ENCODE peak calls at places on chromosome 18, in nine cellular contexts. One of them, this sample, is unnamed.

GRCh38 chr18:39624934-39625333 is 2059.3 kb upstream of the CELF4 start:
- DNase-seq in CD4-positive, alpha-beta memory T cell: no peak
- DNase-seq in fibroblast of lung: peak
- DNase-seq in dorsolateral prefrontal cortex: no peak
- DNase-seq in neuronal stem cell: no peak
- DNase-seq in endodermal cell: no peak
- DNase-seq in adrenal gland: no peak
- DNase-seq in CD4-positive, CD25-positive, alpha-beta regulatory T cell: no peak
- DNase-seq in left lung: no peak
- DNase-seq in this sample: no peak

GRCh38 chr18:68035709-68036522 is 519.4 kb upstream of the DSEL start:
- DNase-seq in CD4-positive, alpha-beta memory T cell: no peak
- DNase-seq in fibroblast of lung: peak
- DNase-seq in dorsolateral prefrontal cortex: no peak
- DNase-seq in neuronal stem cell: no peak
- DNase-seq in endodermal cell: no peak
- DNase-seq in adrenal gland: no peak
- DNase-seq in CD4-positive, CD25-positive, alpha-beta regulatory T cell: no peak
- DNase-seq in left lung: no peak
- DNase-seq in this sample: no peak

GRCh38 chr18:74540689-74541421 is 6.6 kb downstream of the CNDP1 start:
- DNase-seq in CD4-positive, alpha-beta memory T cell: no peak
- DNase-seq in fibroblast of lung: no peak
- DNase-seq in dorsolateral prefrontal cortex: no peak
- DNase-seq in neuronal stem cell: no peak
- DNase-seq in endodermal cell: peak
- DNase-seq in adrenal gland: no peak
- DNase-seq in CD4-positive, CD25-positive, alpha-beta regulatory T cell: no peak
- DNase-seq in left lung: no peak
- DNase-seq in this sample: no peak

GRCh38 chr18:13376841-13377351 is 158.3 kb downstream of the LDLRAD4 start:
- DNase-seq in CD4-positive, alpha-beta memory T cell: peak
- DNase-seq in fibroblast of lung: no peak
- DNase-seq in dorsolateral prefrontal cortex: no peak
- DNase-seq in neuronal stem cell: no peak
- DNase-seq in endodermal cell: peak
- DNase-seq in adrenal gland: no peak
- DNase-seq in CD4-positive, CD25-positive, alpha-beta regulatory T cell: peak
- DNase-seq in left lung: no peak
- DNase-seq in this sample: no peak

GRCh38 chr18:62334110-62334509 is 9.0 kb downstream of the TNFRSF11A start:
- DNase-seq in CD4-positive, alpha-beta memory T cell: no peak
- DNase-seq in fibroblast of lung: peak
- DNase-seq in dorsolateral prefrontal cortex: no peak
- DNase-seq in neuronal stem cell: no peak
- DNase-seq in endodermal cell: no peak
- DNase-seq in adrenal gland: no peak
- DNase-seq in CD4-positive, CD25-positive, alpha-beta regulatory T cell: no peak
- DNase-seq in left lung: no peak
- DNase-seq in this sample: no peak

GRCh38 chr18:73352546-73352945 is 484.8 kb upstream of the NETO1 start:
- DNase-seq in CD4-positive, alpha-beta memory T cell: no peak
- DNase-seq in fibroblast of lung: no peak
- DNase-seq in dorsolateral prefrontal cortex: no peak
- DNase-seq in neuronal stem cell: no peak
- DNase-seq in endodermal cell: no peak
- DNase-seq in adrenal gland: no peak
- DNase-seq in CD4-positive, CD25-positive, alpha-beta regulatory T cell: no peak
- DNase-seq in left lung: no peak
- DNase-seq in this sample: no peak

GRCh38 chr18:61980355-61980754 is 87.5 kb upstream of the RNF152 start:
- DNase-seq in CD4-positive, alpha-beta memory T cell: peak
- DNase-seq in fibroblast of lung: no peak
- DNase-seq in dorsolateral prefrontal cortex: no peak
- DNase-seq in neuronal stem cell: no peak
- DNase-seq in endodermal cell: no peak
- DNase-seq in adrenal gland: no peak
- DNase-seq in CD4-positive, CD25-positive, alpha-beta regulatory T cell: no peak
- DNase-seq in left lung: no peak
- DNase-seq in this sample: no peak

GRCh38 chr18:21933931-21934765 is 193.6 kb downstream of the MIB1 start:
- DNase-seq in CD4-positive, alpha-beta memory T cell: no peak
- DNase-seq in fibroblast of lung: no peak
- DNase-seq in dorsolateral prefrontal cortex: no peak
- DNase-seq in neuronal stem cell: no peak
- DNase-seq in endodermal cell: peak
- DNase-seq in adrenal gland: no peak
- DNase-seq in CD4-positive, CD25-positive, alpha-beta regulatory T cell: no peak
- DNase-seq in left lung: no peak
- DNase-seq in this sample: no peak

GRCh38 chr18:34330308-34330707 is 105.6 kb upstream of the NOL4 start:
- DNase-seq in CD4-positive, alpha-beta memory T cell: no peak
- DNase-seq in fibroblast of lung: no peak
- DNase-seq in dorsolateral prefrontal cortex: no peak
- DNase-seq in neuronal stem cell: no peak
- DNase-seq in endodermal cell: no peak
- DNase-seq in adrenal gland: no peak
- DNase-seq in CD4-positive, CD25-positive, alpha-beta regulatory T cell: no peak
- DNase-seq in left lung: no peak
- DNase-seq in this sample: no peak

GRCh38 chr18:62331581-62332436 is 6.7 kb downstream of the TNFRSF11A start:
- DNase-seq in CD4-positive, alpha-beta memory T cell: no peak
- DNase-seq in fibroblast of lung: peak
- DNase-seq in dorsolateral prefrontal cortex: no peak
- DNase-seq in neuronal stem cell: no peak
- DNase-seq in endodermal cell: no peak
- DNase-seq in adrenal gland: peak
- DNase-seq in CD4-positive, CD25-positive, alpha-beta regulatory T cell: no peak
- DNase-seq in left lung: peak
- DNase-seq in this sample: no peak

GRCh38 chr18:27585602-27586173 is 400.6 kb upstream of the CHST9 start:
- DNase-seq in CD4-positive, alpha-beta memory T cell: no peak
- DNase-seq in fibroblast of lung: no peak
- DNase-seq in dorsolateral prefrontal cortex: no peak
- DNase-seq in neuronal stem cell: no peak
- DNase-seq in endodermal cell: no peak
- DNase-seq in adrenal gland: no peak
- DNase-seq in CD4-positive, CD25-positive, alpha-beta regulatory T cell: no peak
- DNase-seq in left lung: no peak
- DNase-seq in this sample: no peak

GRCh38 chr18:21742323-21742687 is 1.7 kb downstream of the MIB1 start:
- DNase-seq in CD4-positive, alpha-beta memory T cell: no peak
- DNase-seq in fibroblast of lung: peak
- DNase-seq in dorsolateral prefrontal cortex: no peak
- DNase-seq in neuronal stem cell: no peak
- DNase-seq in endodermal cell: no peak
- DNase-seq in adrenal gland: no peak
- DNase-seq in CD4-positive, CD25-positive, alpha-beta regulatory T cell: no peak
- DNase-seq in left lung: no peak
- DNase-seq in this sample: no peak

GRCh38 chr18:3368193-3368592 is 81.8 kb upstream of the TGIF1 start:
- DNase-seq in CD4-positive, alpha-beta memory T cell: no peak
- DNase-seq in fibroblast of lung: peak
- DNase-seq in dorsolateral prefrontal cortex: no peak
- DNase-seq in neuronal stem cell: no peak
- DNase-seq in endodermal cell: no peak
- DNase-seq in adrenal gland: no peak
- DNase-seq in CD4-positive, CD25-positive, alpha-beta regulatory T cell: no peak
- DNase-seq in left lung: no peak
- DNase-seq in this sample: no peak
- H3K4me3 ChIP-seq in CD4-positive, alpha-beta memory T cell: no peak
- H3K4me3 ChIP-seq in fibroblast of lung: no peak
- H3K4me3 ChIP-seq in dorsolateral prefrontal cortex: no peak
- H3K4me3 ChIP-seq in neuronal stem cell: no peak
- H3K4me3 ChIP-seq in endodermal cell: no peak
- H3K4me3 ChIP-seq in adrenal gland: no peak
- H3K4me3 ChIP-seq in CD4-positive, CD25-positive, alpha-beta regulatory T cell: no peak
- H3K4me3 ChIP-seq in left lung: no peak
- H3K4me3 ChIP-seq in this sample: no peak

GRCh38 chr18:54215069-54215468 is 9.4 kb downstream of the MBD2 start:
- DNase-seq in CD4-positive, alpha-beta memory T cell: no peak
- DNase-seq in fibroblast of lung: peak
- DNase-seq in dorsolateral prefrontal cortex: no peak
- DNase-seq in neuronal stem cell: no peak
- DNase-seq in endodermal cell: no peak
- DNase-seq in adrenal gland: no peak
- DNase-seq in CD4-positive, CD25-positive, alpha-beta regulatory T cell: no peak
- DNase-seq in left lung: no peak
- DNase-seq in this sample: no peak

GRCh38 chr18:54209471-54210180 is 14.8 kb downstream of the MBD2 start:
- DNase-seq in CD4-positive, alpha-beta memory T cell: no peak
- DNase-seq in fibroblast of lung: peak
- DNase-seq in dorsolateral prefrontal cortex: no peak
- DNase-seq in neuronal stem cell: no peak
- DNase-seq in endodermal cell: no peak
- DNase-seq in adrenal gland: no peak
- DNase-seq in CD4-positive, CD25-positive, alpha-beta regulatory T cell: no peak
- DNase-seq in left lung: no peak
- DNase-seq in this sample: no peak

GRCh38 chr18:54206447-54206846 is 18.0 kb downstream of the MBD2 start:
- DNase-seq in CD4-positive, alpha-beta memory T cell: no peak
- DNase-seq in fibroblast of lung: peak
- DNase-seq in dorsolateral prefrontal cortex: no peak
- DNase-seq in neuronal stem cell: no peak
- DNase-seq in endodermal cell: no peak
- DNase-seq in adrenal gland: no peak
- DNase-seq in CD4-positive, CD25-positive, alpha-beta regulatory T cell: no peak
- DNase-seq in left lung: no peak
- DNase-seq in this sample: no peak

GRCh38 chr18:54205951-54206350 is 18.5 kb downstream of the MBD2 start:
- DNase-seq in CD4-positive, alpha-beta memory T cell: no peak
- DNase-seq in fibroblast of lung: peak
- DNase-seq in dorsolateral prefrontal cortex: no peak
- DNase-seq in neuronal stem cell: no peak
- DNase-seq in endodermal cell: no peak
- DNase-seq in adrenal gland: no peak
- DNase-seq in CD4-positive, CD25-positive, alpha-beta regulatory T cell: no peak
- DNase-seq in left lung: no peak
- DNase-seq in this sample: no peak

DNA sequence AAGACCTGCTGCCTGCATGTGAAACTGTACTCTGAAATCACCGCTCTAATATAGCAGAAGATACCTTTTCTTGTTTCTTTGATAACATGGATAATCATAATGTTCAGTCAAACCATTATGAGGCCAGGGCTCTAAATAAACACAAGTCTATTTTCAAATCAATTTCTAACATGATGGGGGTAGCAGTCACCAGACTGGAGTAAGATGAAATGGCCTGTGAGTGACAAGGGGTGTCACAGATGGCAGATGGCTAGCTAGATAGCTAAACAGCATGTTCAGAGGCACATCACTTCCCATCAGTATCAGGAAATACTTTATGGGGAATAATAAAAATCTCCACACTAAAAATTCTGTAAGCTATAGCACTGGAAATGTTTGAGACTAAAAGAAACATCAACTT is 14.0 kb downstream of the MBD2 start:
- DNase-seq in CD4-positive, alpha-beta memory T cell: no peak
- DNase-seq in fibroblast of lung: no peak
- DNase-seq in dorsolateral prefrontal cortex: no peak
- DNase-seq in neuronal stem cell: no peak
- DNase-seq in endodermal cell: no peak
- DNase-seq in adrenal gland: no peak
- DNase-seq in CD4-positive, CD25-positive, alpha-beta regulatory T cell: no peak
- DNase-seq in left lung: no peak
- DNase-seq in this sample: no peak
- H3K27ac ChIP-seq in CD4-positive, alpha-beta memory T cell: no peak
- H3K27ac ChIP-seq in fibroblast of lung: no peak
- H3K27ac ChIP-seq in dorsolateral prefrontal cortex: no peak
- H3K27ac ChIP-seq in neuronal stem cell: no peak
- H3K27ac ChIP-seq in endodermal cell: no peak
- H3K27ac ChIP-seq in adrenal gland: no peak
- H3K27ac ChIP-seq in CD4-positive, CD25-positive, alpha-beta regulatory T cell: no peak
- H3K27ac ChIP-seq in left lung: no peak
- H3K27ac ChIP-seq in this sample: no peak

GRCh38 chr18:36672437-36673344 is 156.1 kb downstream of the TPGS2 start:
- DNase-seq in CD4-positive, alpha-beta memory T cell: no peak
- DNase-seq in fibroblast of lung: peak
- DNase-seq in dorsolateral prefrontal cortex: no peak
- DNase-seq in neuronal stem cell: no peak
- DNase-seq in endodermal cell: no peak
- DNase-seq in adrenal gland: peak
- DNase-seq in CD4-positive, CD25-positive, alpha-beta regulatory T cell: no peak
- DNase-seq in left lung: peak
- DNase-seq in this sample: no peak
- H3K4me3 ChIP-seq in CD4-positive, alpha-beta memory T cell: no peak
- H3K4me3 ChIP-seq in fibroblast of lung: peak
- H3K4me3 ChIP-seq in dorsolateral prefrontal cortex: peak
- H3K4me3 ChIP-seq in neuronal stem cell: no peak
- H3K4me3 ChIP-seq in endodermal cell: no peak
- H3K4me3 ChIP-seq in adrenal gland: no peak
- H3K4me3 ChIP-seq in CD4-positive, CD25-positive, alpha-beta regulatory T cell: no peak
- H3K4me3 ChIP-seq in left lung: no peak
- H3K4me3 ChIP-seq in this sample: peak

GRCh38 chr18:79524181-79525078 is 128.7 kb downstream of the NFATC1 start:
- DNase-seq in CD4-positive, alpha-beta memory T cell: peak
- DNase-seq in fibroblast of lung: no peak
- DNase-seq in dorsolateral prefrontal cortex: peak
- DNase-seq in neuronal stem cell: no peak
- DNase-seq in endodermal cell: peak
- DNase-seq in adrenal gland: no peak
- DNase-seq in CD4-positive, CD25-positive, alpha-beta regulatory T cell: peak
- DNase-seq in left lung: peak
- DNase-seq in this sample: no peak

GRCh38 chr18:79521806-79522205 is 126.1 kb downstream of the NFATC1 start:
- DNase-seq in CD4-positive, alpha-beta memory T cell: no peak
- DNase-seq in fibroblast of lung: no peak
- DNase-seq in dorsolateral prefrontal cortex: peak
- DNase-seq in neuronal stem cell: no peak
- DNase-seq in endodermal cell: peak
- DNase-seq in adrenal gland: no peak
- DNase-seq in CD4-positive, CD25-positive, alpha-beta regulatory T cell: no peak
- DNase-seq in left lung: peak
- DNase-seq in this sample: no peak

GRCh38 chr18:79522451-79523220 is 126.9 kb downstream of the NFATC1 start:
- DNase-seq in CD4-positive, alpha-beta memory T cell: peak
- DNase-seq in fibroblast of lung: no peak
- DNase-seq in dorsolateral prefrontal cortex: peak
- DNase-seq in neuronal stem cell: no peak
- DNase-seq in endodermal cell: peak
- DNase-seq in adrenal gland: no peak
- DNase-seq in CD4-positive, CD25-positive, alpha-beta regulatory T cell: peak
- DNase-seq in left lung: peak
- DNase-seq in this sample: no peak

GRCh38 chr18:79523738-79524180 is 128.0 kb downstream of the NFATC1 start:
- DNase-seq in CD4-positive, alpha-beta memory T cell: peak
- DNase-seq in fibroblast of lung: no peak
- DNase-seq in dorsolateral prefrontal cortex: no peak
- DNase-seq in neuronal stem cell: no peak
- DNase-seq in endodermal cell: no peak
- DNase-seq in adrenal gland: no peak
- DNase-seq in CD4-positive, CD25-positive, alpha-beta regulatory T cell: peak
- DNase-seq in left lung: peak
- DNase-seq in this sample: no peak

DNA sequence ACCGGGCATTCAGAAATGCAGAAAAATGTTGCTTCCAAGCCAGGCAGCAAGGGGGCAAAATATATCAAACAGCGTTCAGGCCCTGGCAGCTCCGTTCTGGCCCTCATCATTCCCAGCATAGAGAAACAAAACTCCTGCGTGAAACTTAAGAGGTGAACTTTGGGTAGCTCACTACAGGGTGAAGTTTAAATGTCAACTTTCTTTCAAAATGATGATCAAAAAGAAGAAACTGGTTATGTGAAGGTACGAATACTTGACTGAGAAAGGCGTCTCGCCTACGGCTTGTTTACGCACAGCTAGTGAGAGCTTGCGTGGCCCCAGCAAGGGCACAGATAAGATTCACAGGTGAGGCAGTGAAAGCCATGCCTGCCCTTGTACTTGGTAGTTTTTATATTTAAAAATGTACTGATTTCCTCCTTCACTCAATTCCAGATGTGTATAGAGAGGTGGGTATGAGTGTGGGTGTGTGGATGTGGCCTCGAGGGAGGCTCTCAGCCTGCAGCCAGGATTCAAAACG is 127.5 kb downstream of the NFATC1 start:
- DNase-seq in CD4-positive, alpha-beta memory T cell: no peak
- DNase-seq in fibroblast of lung: no peak
- DNase-seq in dorsolateral prefrontal cortex: peak
- DNase-seq in neuronal stem cell: no peak
- DNase-seq in endodermal cell: peak
- DNase-seq in adrenal gland: no peak
- DNase-seq in CD4-positive, CD25-positive, alpha-beta regulatory T cell: peak
- DNase-seq in left lung: peak
- DNase-seq in this sample: no peak
- H3K27ac ChIP-seq in CD4-positive, alpha-beta memory T cell: peak
- H3K27ac ChIP-seq in fibroblast of lung: no peak
- H3K27ac ChIP-seq in dorsolateral prefrontal cortex: no peak
- H3K27ac ChIP-seq in neuronal stem cell: no peak
- H3K27ac ChIP-seq in endodermal cell: peak
- H3K27ac ChIP-seq in adrenal gland: no peak
- H3K27ac ChIP-seq in CD4-positive, CD25-positive, alpha-beta regulatory T cell: peak
- H3K27ac ChIP-seq in left lung: no peak
- H3K27ac ChIP-seq in this sample: no peak

This sample was measured in esophagus squamous epithelium.